ENCODE peak calls at places on chromosomes 13 and 19, in seven cellular contexts. Z, R, N, O, T, G and J are unnamed samples.

GRCh38 chr13:83121904-83122303 is 760.4 kb downstream of the SLITRK1 start:
- DNase-seq in Z (no peak), R (no peak), N (no peak), O (no peak), T (no peak), G (no peak), J (no peak)

GRCh38 chr13:113275387-113275786 is 21.7 kb upstream of the LAMP1 start:
- DNase-seq in Z (peak), R (no peak), N (peak), O (peak), T (peak), G (peak), J (peak)

GRCh38 chr19:1270168-1270853 is 1.2 kb downstream of the CIRBP start:
- DNase-seq in Z (no peak), R (no peak), N (no peak), O (no peak), T (no peak), G (no peak), J (peak)

GRCh38 chr19:40279120-40279551 is 6.0 kb downstream of the AKT2 start:
- DNase-seq in Z (no peak), R (peak), N (no peak), O (peak), T (no peak), G (peak), J (no peak)

GRCh38 chr13:21338156-21338555 is 120.9 kb downstream of the ZDHHC20 start:
- DNase-seq in Z (no peak), R (no peak), N (no peak), O (no peak), T (no peak), G (no peak), J (no peak)

GRCh38 chr19:23917856-23918255 is 3.2 kb downstream of the ZNF726 start:
- DNase-seq in Z (no peak), R (no peak), N (no peak), O (no peak), T (no peak), G (peak), J (no peak)

GRCh38 chr13:45909724-45910123 is 58.2 kb upstream of the SIAH3 start:
- DNase-seq in Z (no peak), R (no peak), N (no peak), O (no peak), T (no peak), G (no peak), J (no peak)

GRCh38 chr13:47480121-47480520 is 521.0 kb downstream of the SUCLA2 start:
- DNase-seq in Z (no peak), R (no peak), N (no peak), O (peak), T (no peak), G (no peak), J (no peak)

GRCh38 chr19:39083983-39084731 is at the start of gene ACP7:
- DNase-seq in Z (no peak), R (no peak), N (no peak), O (no peak), T (no peak), G (no peak), J (no peak)

GRCh38 chr19:40717325-40717879 is 490 bp downstream of the ITPKC start:
- DNase-seq in Z (no peak), R (peak), N (peak), O (no peak), T (no peak), G (peak), J (peak)

GRCh38 chr13:50512602-50513527 is 330.6 kb downstream of the DLEU7 start:
- DNase-seq in Z (no peak), R (peak), N (peak), O (peak), T (peak), G (peak), J (peak)

GRCh38 chr13:102260256-102260655 is 141.6 kb downstream of the FGF14 start:
- DNase-seq in Z (peak), R (no peak), N (no peak), O (no peak), T (no peak), G (no peak), J (no peak)

GRCh38 chr13:20371825-20372224 is 139.7 kb upstream of the GJB6 start:
- DNase-seq in Z (no peak), R (no peak), N (no peak), O (no peak), T (no peak), G (no peak), J (no peak)

GRCh38 chr13:84684804-84685203 is 802.5 kb upstream of the SLITRK1 start:
- DNase-seq in Z (no peak), R (no peak), N (no peak), O (no peak), T (no peak), G (no peak), J (no peak)

GRCh38 chr13:89029062-89029461 is 1357.9 kb downstream of the SLITRK5 start:
- DNase-seq in Z (no peak), R (no peak), N (no peak), O (no peak), T (peak), G (no peak), J (no peak)